ENCODE peak calls at places on chromosome 7, in seven cellular contexts. One of them, this sample, is unnamed.

GRCh38 chr7:144519900-144520299 is 116.4 kb upstream of the NOBOX start:
- DNase-seq in progenitor cell of endocrine pancreas: no peak
- DNase-seq in esophagus squamous epithelium: no peak
- DNase-seq in upper lobe of left lung: no peak
- DNase-seq in GM12865: no peak
- DNase-seq in cardiac fibroblast: no peak
- DNase-seq in epithelial cell of esophagus: no peak
- DNase-seq in this sample: no peak

GRCh38 chr7:27188666-27189559 is 3.9 kb upstream of the HOXA11 start:
- DNase-seq in progenitor cell of endocrine pancreas: no peak
- DNase-seq in esophagus squamous epithelium: no peak
- DNase-seq in upper lobe of left lung: no peak
- DNase-seq in GM12865: no peak
- DNase-seq in cardiac fibroblast: peak; percentile 38
- DNase-seq in epithelial cell of esophagus: no peak
- DNase-seq in this sample: no peak

GRCh38 chr7:47540387-47541093 is 41.4 kb downstream of the TNS3 start:
- DNase-seq in progenitor cell of endocrine pancreas: no peak
- DNase-seq in esophagus squamous epithelium: no peak
- DNase-seq in upper lobe of left lung: no peak
- DNase-seq in GM12865: no peak
- DNase-seq in cardiac fibroblast: peak; percentile 60
- DNase-seq in epithelial cell of esophagus: no peak
- DNase-seq in this sample: no peak

GRCh38 chr7:136079934-136080333 is 102.8 kb upstream of the MTPN start:
- DNase-seq in progenitor cell of endocrine pancreas: no peak
- DNase-seq in esophagus squamous epithelium: no peak
- DNase-seq in upper lobe of left lung: no peak
- DNase-seq in GM12865: no peak
- DNase-seq in cardiac fibroblast: no peak
- DNase-seq in epithelial cell of esophagus: no peak
- DNase-seq in this sample: no peak

GRCh38 chr7:26420600-26420999 is 128.9 kb downstream of the SNX10 start:
- DNase-seq in progenitor cell of endocrine pancreas: no peak
- DNase-seq in esophagus squamous epithelium: no peak
- DNase-seq in upper lobe of left lung: no peak
- DNase-seq in GM12865: no peak
- DNase-seq in cardiac fibroblast: no peak
- DNase-seq in epithelial cell of esophagus: no peak
- DNase-seq in this sample: no peak

GRCh38 chr7:114225784-114226183 is 188.8 kb upstream of the FOXP2 start:
- DNase-seq in progenitor cell of endocrine pancreas: no peak
- DNase-seq in esophagus squamous epithelium: no peak
- DNase-seq in upper lobe of left lung: no peak
- DNase-seq in GM12865: no peak
- DNase-seq in cardiac fibroblast: no peak
- DNase-seq in epithelial cell of esophagus: no peak
- DNase-seq in this sample: no peak

GRCh38 chr7:90816511-90817142 is 220.5 kb downstream of the CDK14 start:
- DNase-seq in progenitor cell of endocrine pancreas: no peak
- DNase-seq in esophagus squamous epithelium: no peak
- DNase-seq in upper lobe of left lung: no peak
- DNase-seq in GM12865: peak; percentile 87
- DNase-seq in cardiac fibroblast: peak; percentile 97
- DNase-seq in epithelial cell of esophagus: peak; percentile 93
- DNase-seq in this sample: no peak

GRCh38 chr7:88757371-88757770 is 2.1 kb upstream of the ZNF804B start:
- DNase-seq in progenitor cell of endocrine pancreas: no peak
- DNase-seq in esophagus squamous epithelium: no peak
- DNase-seq in upper lobe of left lung: no peak
- DNase-seq in GM12865: no peak
- DNase-seq in cardiac fibroblast: no peak
- DNase-seq in epithelial cell of esophagus: no peak
- DNase-seq in this sample: no peak

GRCh38 chr7:46518713-46519112 is 597.6 kb upstream of the IGFBP3 start:
- DNase-seq in progenitor cell of endocrine pancreas: no peak
- DNase-seq in esophagus squamous epithelium: no peak
- DNase-seq in upper lobe of left lung: no peak
- DNase-seq in GM12865: no peak
- DNase-seq in cardiac fibroblast: no peak
- DNase-seq in epithelial cell of esophagus: no peak
- DNase-seq in this sample: no peak

GRCh38 chr7:67414858-67415257 is 418.2 kb downstream of the TYW1 start:
- DNase-seq in progenitor cell of endocrine pancreas: no peak
- DNase-seq in esophagus squamous epithelium: no peak
- DNase-seq in upper lobe of left lung: no peak
- DNase-seq in GM12865: no peak
- DNase-seq in cardiac fibroblast: no peak
- DNase-seq in epithelial cell of esophagus: no peak
- DNase-seq in this sample: no peak

GRCh38 chr7:139682136-139683013 is 95.4 kb downstream of the HIPK2 start:
- DNase-seq in progenitor cell of endocrine pancreas: no peak
- DNase-seq in esophagus squamous epithelium: no peak
- DNase-seq in upper lobe of left lung: no peak
- DNase-seq in GM12865: peak; percentile 87
- DNase-seq in cardiac fibroblast: peak; percentile 95
- DNase-seq in epithelial cell of esophagus: peak; percentile 94
- DNase-seq in this sample: no peak

GRCh38 chr7:143849785-143850479 is 52.0 kb downstream of the TCAF1 start:
- DNase-seq in progenitor cell of endocrine pancreas: no peak
- DNase-seq in esophagus squamous epithelium: no peak
- DNase-seq in upper lobe of left lung: no peak
- DNase-seq in GM12865: no peak
- DNase-seq in cardiac fibroblast: no peak
- DNase-seq in epithelial cell of esophagus: no peak
- DNase-seq in this sample: no peak

GRCh38 chr7:52711951-52712350 is 323.5 kb upstream of the POM121L12 start:
- DNase-seq in progenitor cell of endocrine pancreas: no peak
- DNase-seq in esophagus squamous epithelium: no peak
- DNase-seq in upper lobe of left lung: no peak
- DNase-seq in GM12865: no peak
- DNase-seq in cardiac fibroblast: no peak
- DNase-seq in epithelial cell of esophagus: no peak
- DNase-seq in this sample: no peak

GRCh38 chr7:47383064-47383463 is 198.8 kb downstream of the TNS3 start:
- DNase-seq in progenitor cell of endocrine pancreas: no peak
- DNase-seq in esophagus squamous epithelium: no peak
- DNase-seq in upper lobe of left lung: peak; percentile 12
- DNase-seq in GM12865: no peak
- DNase-seq in cardiac fibroblast: no peak
- DNase-seq in epithelial cell of esophagus: no peak
- DNase-seq in this sample: no peak

GRCh38 chr7:114629762-114630161 is 215.1 kb downstream of the FOXP2 start:
- DNase-seq in progenitor cell of endocrine pancreas: no peak
- DNase-seq in esophagus squamous epithelium: no peak
- DNase-seq in upper lobe of left lung: no peak
- DNase-seq in GM12865: no peak
- DNase-seq in cardiac fibroblast: no peak
- DNase-seq in epithelial cell of esophagus: no peak
- DNase-seq in this sample: no peak

GRCh38 chr7:132739271-132739955 is 163.1 kb upstream of the PLXNA4 start:
- DNase-seq in progenitor cell of endocrine pancreas: no peak
- DNase-seq in esophagus squamous epithelium: no peak
- DNase-seq in upper lobe of left lung: no peak
- DNase-seq in GM12865: no peak
- DNase-seq in cardiac fibroblast: peak; percentile 92
- DNase-seq in epithelial cell of esophagus: peak; percentile 78
- DNase-seq in this sample: no peak

GRCh38 chr7:146090023-146090645 is 26.5 kb upstream of the CNTNAP2 start:
- DNase-seq in progenitor cell of endocrine pancreas: no peak
- DNase-seq in esophagus squamous epithelium: no peak
- DNase-seq in upper lobe of left lung: no peak
- DNase-seq in GM12865: peak; percentile 44
- DNase-seq in cardiac fibroblast: peak; percentile 54
- DNase-seq in epithelial cell of esophagus: peak; percentile 63
- DNase-seq in this sample: no peak

GRCh38 chr7:80833289-80834104 is 85.4 kb downstream of the SEMA3C start:
- DNase-seq in progenitor cell of endocrine pancreas: no peak
- DNase-seq in esophagus squamous epithelium: no peak
- DNase-seq in upper lobe of left lung: no peak
- DNase-seq in GM12865: no peak
- DNase-seq in cardiac fibroblast: peak; percentile 76
- DNase-seq in epithelial cell of esophagus: peak; percentile 34
- DNase-seq in this sample: no peak

GRCh38 chr7:114988755-114989154 is 66.9 kb downstream of the MDFIC start:
- DNase-seq in progenitor cell of endocrine pancreas: no peak
- DNase-seq in esophagus squamous epithelium: no peak
- DNase-seq in upper lobe of left lung: peak; percentile 54
- DNase-seq in GM12865: no peak
- DNase-seq in cardiac fibroblast: peak; percentile 62
- DNase-seq in epithelial cell of esophagus: peak; percentile 40
- DNase-seq in this sample: no peak

GRCh38 chr7:96377399-96377798 is 55.5 kb upstream of the SLC25A13 start:
- DNase-seq in progenitor cell of endocrine pancreas: no peak
- DNase-seq in esophagus squamous epithelium: no peak
- DNase-seq in upper lobe of left lung: no peak
- DNase-seq in GM12865: no peak
- DNase-seq in cardiac fibroblast: no peak
- DNase-seq in epithelial cell of esophagus: no peak
- DNase-seq in this sample: no peak

GRCh38 chr7:39360766-39361165 is 205.4 kb upstream of the YAE1 start:
- DNase-seq in progenitor cell of endocrine pancreas: no peak
- DNase-seq in esophagus squamous epithelium: no peak
- DNase-seq in upper lobe of left lung: no peak
- DNase-seq in GM12865: no peak
- DNase-seq in cardiac fibroblast: no peak
- DNase-seq in epithelial cell of esophagus: no peak
- DNase-seq in this sample: no peak

GRCh38 chr7:132899833-132900232 is 182.1 kb downstream of the CHCHD3 start:
- DNase-seq in progenitor cell of endocrine pancreas: no peak
- DNase-seq in esophagus squamous epithelium: no peak
- DNase-seq in upper lobe of left lung: no peak
- DNase-seq in GM12865: no peak
- DNase-seq in cardiac fibroblast: no peak
- DNase-seq in epithelial cell of esophagus: no peak
- DNase-seq in this sample: no peak

GRCh38 chr7:11830582-11831382 is 1.2 kb downstream of the THSD7A start:
- DNase-seq in progenitor cell of endocrine pancreas: no peak
- DNase-seq in esophagus squamous epithelium: no peak
- DNase-seq in upper lobe of left lung: no peak
- DNase-seq in GM12865: no peak
- DNase-seq in cardiac fibroblast: peak; percentile 48
- DNase-seq in epithelial cell of esophagus: peak; percentile 64
- DNase-seq in this sample: no peak

GRCh38 chr7:15326044-15326644 is 235.7 kb downstream of the AGMO start:
- DNase-seq in progenitor cell of endocrine pancreas: no peak
- DNase-seq in esophagus squamous epithelium: no peak
- DNase-seq in upper lobe of left lung: no peak
- DNase-seq in GM12865: peak; percentile 6
- DNase-seq in cardiac fibroblast: peak; percentile 73
- DNase-seq in epithelial cell of esophagus: peak; percentile 58
- DNase-seq in this sample: no peak

GRCh38 chr7:81648716-81649115 is 121.1 kb downstream of the HGF start:
- DNase-seq in progenitor cell of endocrine pancreas: no peak
- DNase-seq in esophagus squamous epithelium: no peak
- DNase-seq in upper lobe of left lung: no peak
- DNase-seq in GM12865: no peak
- DNase-seq in cardiac fibroblast: peak; percentile 34
- DNase-seq in epithelial cell of esophagus: no peak
- DNase-seq in this sample: no peak

GRCh38 chr7:66138994-66139752 is 24.5 kb downstream of the CRCP start:
- DNase-seq in progenitor cell of endocrine pancreas: no peak
- DNase-seq in esophagus squamous epithelium: no peak
- DNase-seq in upper lobe of left lung: no peak
- DNase-seq in GM12865: no peak
- DNase-seq in cardiac fibroblast: peak; percentile 15
- DNase-seq in epithelial cell of esophagus: no peak
- DNase-seq in this sample: no peak

GRCh38 chr7:16028103-16028502 is 341.6 kb upstream of the MEOX2 start:
- DNase-seq in progenitor cell of endocrine pancreas: no peak
- DNase-seq in esophagus squamous epithelium: no peak
- DNase-seq in upper lobe of left lung: no peak
- DNase-seq in GM12865: no peak
- DNase-seq in cardiac fibroblast: peak; percentile 95
- DNase-seq in epithelial cell of esophagus: peak; percentile 76
- DNase-seq in this sample: no peak

GRCh38 chr7:108452707-108453106 is 3.5 kb downstream of the NRCAM start:
- DNase-seq in progenitor cell of endocrine pancreas: no peak
- DNase-seq in esophagus squamous epithelium: no peak
- DNase-seq in upper lobe of left lung: no peak
- DNase-seq in GM12865: peak; percentile 41
- DNase-seq in cardiac fibroblast: peak; percentile 63
- DNase-seq in epithelial cell of esophagus: peak; percentile 43
- DNase-seq in this sample: no peak
- TF ChIP-seq CTCF in progenitor cell of endocrine pancreas: peak; percentile 59
- TF ChIP-seq CTCF in esophagus squamous epithelium: peak; percentile 61
- TF ChIP-seq CTCF in upper lobe of left lung: no peak
- TF ChIP-seq CTCF in GM12865: peak; percentile 49
- TF ChIP-seq CTCF in cardiac fibroblast: peak; percentile 62
- TF ChIP-seq CTCF in epithelial cell of esophagus: peak; percentile 63
- TF ChIP-seq CTCF in this sample: no peak

GRCh38 chr7:44975331-44976039 is 3.3 kb downstream of the MYO1G start:
- DNase-seq in progenitor cell of endocrine pancreas: no peak
- DNase-seq in esophagus squamous epithelium: no peak
- DNase-seq in upper lobe of left lung: no peak
- DNase-seq in GM12865: no peak
- DNase-seq in cardiac fibroblast: no peak
- DNase-seq in epithelial cell of esophagus: no peak
- DNase-seq in this sample: no peak
- TF ChIP-seq CTCF in progenitor cell of endocrine pancreas: no peak
- TF ChIP-seq CTCF in esophagus squamous epithelium: no peak
- TF ChIP-seq CTCF in upper lobe of left lung: no peak
- TF ChIP-seq CTCF in GM12865: no peak
- TF ChIP-seq CTCF in cardiac fibroblast: no peak
- TF ChIP-seq CTCF in epithelial cell of esophagus: no peak
- TF ChIP-seq CTCF in this sample: no peak

DNA sequence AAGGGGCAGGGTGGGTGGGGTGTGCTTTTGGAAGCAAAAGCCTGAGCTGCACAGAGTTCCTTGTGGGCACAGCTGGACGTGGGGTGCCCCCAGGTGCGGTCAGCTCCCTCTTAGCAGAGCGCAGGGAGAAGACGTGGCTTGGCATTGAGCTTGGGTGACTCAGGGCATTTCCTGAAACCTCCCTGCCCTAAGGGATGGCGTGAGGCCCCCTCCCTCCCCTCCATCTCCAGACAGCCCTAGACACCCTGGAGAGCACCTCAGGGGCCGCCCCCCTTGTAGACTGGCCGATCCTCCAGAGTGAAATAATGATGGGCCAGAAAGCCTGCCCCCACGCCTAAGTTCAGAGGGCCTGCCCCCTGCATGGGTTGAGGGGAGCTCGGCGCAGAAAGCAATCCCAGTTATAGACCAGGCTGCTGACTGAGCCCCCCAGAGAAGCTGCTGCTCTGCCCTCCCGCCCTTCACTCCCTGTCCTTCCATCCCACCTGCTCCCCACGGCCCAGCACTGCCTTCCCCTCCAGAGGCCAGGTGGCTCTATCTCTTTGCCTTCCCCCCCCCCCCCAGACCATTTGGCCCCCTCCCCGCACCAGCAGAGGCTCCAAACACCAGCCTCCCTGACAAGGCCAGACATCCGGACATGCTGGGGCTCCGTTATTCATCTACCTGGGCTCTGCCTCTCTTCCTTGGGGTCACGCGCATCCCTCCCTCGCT is 2.5 kb upstream of the SHH start:
- DNase-seq in progenitor cell of endocrine pancreas: no peak
- DNase-seq in esophagus squamous epithelium: no peak
- DNase-seq in upper lobe of left lung: no peak
- DNase-seq in GM12865: no peak
- DNase-seq in cardiac fibroblast: peak; percentile 41
- DNase-seq in epithelial cell of esophagus: no peak
- DNase-seq in this sample: no peak
- TF ChIP-seq CTCF in progenitor cell of endocrine pancreas: no peak
- TF ChIP-seq CTCF in esophagus squamous epithelium: no peak
- TF ChIP-seq CTCF in upper lobe of left lung: no peak
- TF ChIP-seq CTCF in GM12865: no peak
- TF ChIP-seq CTCF in cardiac fibroblast: no peak
- TF ChIP-seq CTCF in epithelial cell of esophagus: no peak
- TF ChIP-seq CTCF in this sample: no peak

GRCh38 chr7:130288829-130289228 is 4.1 kb upstream of the CPA4 start:
- DNase-seq in progenitor cell of endocrine pancreas: no peak
- DNase-seq in esophagus squamous epithelium: no peak
- DNase-seq in upper lobe of left lung: no peak
- DNase-seq in GM12865: no peak
- DNase-seq in cardiac fibroblast: peak; percentile 43
- DNase-seq in epithelial cell of esophagus: peak; percentile 30
- DNase-seq in this sample: no peak
- TF ChIP-seq CTCF in progenitor cell of endocrine pancreas: no peak
- TF ChIP-seq CTCF in esophagus squamous epithelium: peak; percentile 7
- TF ChIP-seq CTCF in upper lobe of left lung: no peak
- TF ChIP-seq CTCF in GM12865: no peak
- TF ChIP-seq CTCF in cardiac fibroblast: no peak
- TF ChIP-seq CTCF in epithelial cell of esophagus: no peak
- TF ChIP-seq CTCF in this sample: no peak